ENCODE peak calls at places on chromosomes 13 and 19, in five cellular contexts. One of them, this sample, is unnamed.

GRCh38 chr13:23889598-23890224 is 511 bp upstream of the MIPEP start:
- DNase-seq in K562: no peak
- DNase-seq in HCT116: no peak
- DNase-seq in H1: no peak
- DNase-seq in GM12878: no peak
- DNase-seq in this sample: no peak

GRCh38 chr13:20359335-20359734 is 127.2 kb upstream of the GJB6 start:
- DNase-seq in K562: no peak
- DNase-seq in HCT116: peak
- DNase-seq in H1: no peak
- DNase-seq in GM12878: no peak
- DNase-seq in this sample: no peak

GRCh38 chr13:27228131-27228530 is 23.2 kb upstream of the RPL21 start:
- DNase-seq in K562: no peak
- DNase-seq in HCT116: no peak
- DNase-seq in H1: no peak
- DNase-seq in GM12878: no peak
- DNase-seq in this sample: no peak

GRCh38 chr13:104593693-104594092 is 1527.5 kb upstream of the SLC10A2 start:
- DNase-seq in K562: no peak
- DNase-seq in HCT116: no peak
- DNase-seq in H1: no peak
- DNase-seq in GM12878: no peak
- DNase-seq in this sample: no peak

GRCh38 chr13:47087841-47088240 is 191.0 kb upstream of the HTR2A start:
- DNase-seq in K562: no peak
- DNase-seq in HCT116: no peak
- DNase-seq in H1: no peak
- DNase-seq in GM12878: no peak
- DNase-seq in this sample: no peak

GRCh38 chr13:23534090-23534489 is 36.1 kb upstream of the TNFRSF19 start:
- DNase-seq in K562: no peak
- DNase-seq in HCT116: no peak
- DNase-seq in H1: no peak
- DNase-seq in GM12878: no peak
- DNase-seq in this sample: no peak

GRCh38 chr13:101341464-101341863 is 74.8 kb downstream of the NALCN start:
- DNase-seq in K562: no peak
- DNase-seq in HCT116: no peak
- DNase-seq in H1: no peak
- DNase-seq in GM12878: no peak
- DNase-seq in this sample: no peak

GRCh38 chr19:58279925-58280316 is 1.2 kb downstream of the ZNF8 start:
- DNase-seq in K562: no peak
- DNase-seq in HCT116: no peak
- DNase-seq in H1: no peak
- DNase-seq in GM12878: no peak
- DNase-seq in this sample: no peak

GRCh38 chr19:5891938-5892771 is 11.4 kb downstream of the NDUFA11 start:
- DNase-seq in K562: peak
- DNase-seq in HCT116: no peak
- DNase-seq in H1: peak
- DNase-seq in GM12878: no peak
- DNase-seq in this sample: no peak

GRCh38 chr19:38526430-38526829 is 91.3 kb downstream of the MAP4K1 start:
- DNase-seq in K562: no peak
- DNase-seq in HCT116: no peak
- DNase-seq in H1: no peak
- DNase-seq in GM12878: no peak
- DNase-seq in this sample: no peak

GRCh38 chr19:7970716-7971448 is 27.4 kb upstream of the TIMM44 start:
- DNase-seq in K562: peak
- DNase-seq in HCT116: peak
- DNase-seq in H1: peak
- DNase-seq in GM12878: no peak
- DNase-seq in this sample: peak

GRCh38 chr13:46885018-46885417 is 11.8 kb downstream of the HTR2A start:
- DNase-seq in K562: no peak
- DNase-seq in HCT116: no peak
- DNase-seq in H1: no peak
- DNase-seq in GM12878: no peak
- DNase-seq in this sample: no peak

GRCh38 chr19:7973883-7974282 is 30.4 kb upstream of the TIMM44 start:
- DNase-seq in K562: no peak
- DNase-seq in HCT116: no peak
- DNase-seq in H1: no peak
- DNase-seq in GM12878: no peak
- DNase-seq in this sample: no peak

GRCh38 chr13:114148521-114148855 is 16.1 kb upstream of the RASA3 start:
- DNase-seq in K562: no peak
- DNase-seq in HCT116: no peak
- DNase-seq in H1: no peak
- DNase-seq in GM12878: peak
- DNase-seq in this sample: no peak

GRCh38 chr19:43430142-43430710 is 15.5 kb downstream of the TEX101 start:
- DNase-seq in K562: no peak
- DNase-seq in HCT116: no peak
- DNase-seq in H1: no peak
- DNase-seq in GM12878: no peak
- DNase-seq in this sample: no peak

GRCh38 chr19:55251296-55252081 is 7.3 kb downstream of the PPP6R1 start:
- DNase-seq in K562: no peak
- DNase-seq in HCT116: no peak
- DNase-seq in H1: no peak
- DNase-seq in GM12878: no peak
- DNase-seq in this sample: no peak

GRCh38 chr13:21826214-21827015 is 155.5 kb downstream of the FGF9 start:
- DNase-seq in K562: no peak
- DNase-seq in HCT116: no peak
- DNase-seq in H1: no peak
- DNase-seq in GM12878: no peak
- DNase-seq in this sample: no peak

GRCh38 chr19:1624458-1624857 is 19.2 kb upstream of the UQCR11 start:
- DNase-seq in K562: peak
- DNase-seq in HCT116: peak
- DNase-seq in H1: peak
- DNase-seq in GM12878: no peak
- DNase-seq in this sample: peak

GRCh38 chr19:7366701-7367420 is 18.1 kb downstream of the ARHGEF18 start:
- DNase-seq in K562: peak
- DNase-seq in HCT116: peak
- DNase-seq in H1: no peak
- DNase-seq in GM12878: no peak
- DNase-seq in this sample: peak

GRCh38 chr13:95641291-95641811 is 3.2 kb downstream of the DZIP1 start:
- DNase-seq in K562: no peak
- DNase-seq in HCT116: no peak
- DNase-seq in H1: peak
- DNase-seq in GM12878: no peak
- DNase-seq in this sample: no peak

GRCh38 chr13:23610187-23610576 is 40.0 kb downstream of the TNFRSF19 start:
- DNase-seq in K562: no peak
- DNase-seq in HCT116: no peak
- DNase-seq in H1: no peak
- DNase-seq in GM12878: no peak
- DNase-seq in this sample: no peak

GRCh38 chr13:111093136-111093535 is 22.0 kb upstream of the ARHGEF7 start:
- DNase-seq in K562: no peak
- DNase-seq in HCT116: no peak
- DNase-seq in H1: no peak
- DNase-seq in GM12878: no peak
- DNase-seq in this sample: no peak

GRCh38 chr19:41845051-41845590 is 279 bp downstream of the DMRTC2 start:
- DNase-seq in K562: no peak
- DNase-seq in HCT116: no peak
- DNase-seq in H1: no peak
- DNase-seq in GM12878: no peak
- DNase-seq in this sample: peak

GRCh38 chr13:28753946-28754345 is 35.2 kb upstream of the SLC46A3 start:
- DNase-seq in K562: no peak
- DNase-seq in HCT116: no peak
- DNase-seq in H1: peak
- DNase-seq in GM12878: no peak
- DNase-seq in this sample: no peak

GRCh38 chr13:26721251-26721939 is 39.2 kb downstream of the GPR12 start:
- DNase-seq in K562: no peak
- DNase-seq in HCT116: no peak
- DNase-seq in H1: no peak
- DNase-seq in GM12878: no peak
- DNase-seq in this sample: no peak

GRCh38 chr19:18470153-18470552 is 32.2 kb upstream of the ISYNA1 start:
- DNase-seq in K562: peak
- DNase-seq in HCT116: no peak
- DNase-seq in H1: peak
- DNase-seq in GM12878: no peak
- DNase-seq in this sample: no peak

GRCh38 chr13:99237981-99238662 is 20.1 kb downstream of the GPR18 start:
- DNase-seq in K562: no peak
- DNase-seq in HCT116: no peak
- DNase-seq in H1: no peak
- DNase-seq in GM12878: no peak
- DNase-seq in this sample: no peak
- TF ChIP-seq JUND in K562: no peak
- TF ChIP-seq JUND in HCT116: no peak
- TF ChIP-seq JUND in H1: no peak
- TF ChIP-seq JUND in GM12878: peak
- TF ChIP-seq JUND in this sample: no peak

GRCh38 chr13:78601886-78602560 is 1.3 kb downstream of the POU4F1 start:
- DNase-seq in K562: no peak
- DNase-seq in HCT116: no peak
- DNase-seq in H1: no peak
- DNase-seq in GM12878: no peak
- DNase-seq in this sample: no peak

GRCh38 chr13:78604782-78605611 is 1.6 kb upstream of the POU4F1 start:
- DNase-seq in K562: peak
- DNase-seq in HCT116: no peak
- DNase-seq in H1: peak
- DNase-seq in GM12878: no peak
- DNase-seq in this sample: no peak

GRCh38 chr13:78601124-78601885 is 2.0 kb downstream of the POU4F1 start:
- DNase-seq in K562: no peak
- DNase-seq in HCT116: no peak
- DNase-seq in H1: peak
- DNase-seq in GM12878: no peak
- DNase-seq in this sample: no peak

GRCh38 chr13:78602561-78603239 is 652 bp downstream of the POU4F1 start:
- DNase-seq in K562: peak
- DNase-seq in HCT116: no peak
- DNase-seq in H1: peak
- DNase-seq in GM12878: no peak
- DNase-seq in this sample: no peak

GRCh38 chr13:78603240-78603947 is at the start of gene POU4F1:
- DNase-seq in K562: peak
- DNase-seq in HCT116: no peak
- DNase-seq in H1: peak
- DNase-seq in GM12878: peak
- DNase-seq in this sample: no peak
- TF ChIP-seq JUND in K562: no peak
- TF ChIP-seq JUND in HCT116: no peak
- TF ChIP-seq JUND in H1: no peak
- TF ChIP-seq JUND in GM12878: no peak
- TF ChIP-seq JUND in this sample: no peak

GRCh38 chr19:34254552-34255432 is at the start of gene GARRE1:
- DNase-seq in K562: peak
- DNase-seq in HCT116: no peak
- DNase-seq in H1: peak
- DNase-seq in GM12878: no peak
- DNase-seq in this sample: peak
- TF ChIP-seq JUND in K562: no peak
- TF ChIP-seq JUND in HCT116: no peak
- TF ChIP-seq JUND in H1: no peak
- TF ChIP-seq JUND in GM12878: no peak
- TF ChIP-seq JUND in this sample: no peak

DNA sequence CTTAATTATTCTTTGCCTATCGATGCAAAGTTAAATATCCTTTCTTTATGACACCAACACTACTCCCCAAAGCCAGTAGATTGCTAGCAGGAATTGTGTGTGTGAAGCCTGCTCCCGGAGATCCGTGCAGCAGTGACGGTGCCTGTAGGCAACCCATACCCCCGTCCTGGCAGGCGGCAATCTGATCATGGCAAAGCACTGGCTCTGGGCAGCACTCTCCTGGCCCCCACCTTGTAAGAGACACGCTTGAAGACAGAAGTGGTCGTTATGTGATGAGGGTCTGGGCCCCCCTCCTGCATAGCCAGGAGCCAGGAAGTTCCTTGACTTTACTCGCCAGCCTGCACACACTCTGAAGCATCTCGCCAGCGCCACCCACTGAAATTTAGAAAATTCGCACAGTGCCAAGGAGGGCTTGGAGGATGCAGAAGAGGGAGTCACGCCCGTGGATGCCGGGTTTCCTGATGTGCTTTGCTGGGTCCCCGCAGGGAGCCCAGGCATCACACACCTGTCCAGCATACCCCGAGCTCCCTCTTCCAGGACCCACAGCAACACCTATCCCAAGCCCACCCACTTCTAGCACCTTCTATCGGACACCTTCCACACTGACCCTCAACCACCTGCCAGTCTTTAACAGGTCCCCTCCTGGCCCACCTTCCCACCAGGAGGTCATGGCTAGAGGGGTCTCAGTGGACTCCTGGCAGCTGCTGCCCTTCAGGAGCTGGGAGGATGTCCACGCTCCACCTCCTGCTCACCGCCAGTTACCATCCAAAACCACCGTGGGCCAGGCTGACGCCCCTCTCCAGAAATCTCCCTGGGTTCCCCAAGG is 54.5 kb downstream of the CEBPG start:
- DNase-seq in K562: no peak
- DNase-seq in HCT116: no peak
- DNase-seq in H1: no peak
- DNase-seq in GM12878: no peak
- DNase-seq in this sample: no peak
- TF ChIP-seq JUND in K562: no peak
- TF ChIP-seq JUND in HCT116: no peak
- TF ChIP-seq JUND in H1: no peak
- TF ChIP-seq JUND in GM12878: no peak
- TF ChIP-seq JUND in this sample: no peak

GRCh38 chr13:57846600-57847173 is 215.1 kb downstream of the PCDH17 start:
- DNase-seq in K562: no peak
- DNase-seq in HCT116: no peak
- DNase-seq in H1: no peak
- DNase-seq in GM12878: no peak
- DNase-seq in this sample: no peak
- TF ChIP-seq JUND in K562: no peak
- TF ChIP-seq JUND in HCT116: no peak
- TF ChIP-seq JUND in H1: no peak
- TF ChIP-seq JUND in GM12878: no peak
- TF ChIP-seq JUND in this sample: no peak

DNA sequence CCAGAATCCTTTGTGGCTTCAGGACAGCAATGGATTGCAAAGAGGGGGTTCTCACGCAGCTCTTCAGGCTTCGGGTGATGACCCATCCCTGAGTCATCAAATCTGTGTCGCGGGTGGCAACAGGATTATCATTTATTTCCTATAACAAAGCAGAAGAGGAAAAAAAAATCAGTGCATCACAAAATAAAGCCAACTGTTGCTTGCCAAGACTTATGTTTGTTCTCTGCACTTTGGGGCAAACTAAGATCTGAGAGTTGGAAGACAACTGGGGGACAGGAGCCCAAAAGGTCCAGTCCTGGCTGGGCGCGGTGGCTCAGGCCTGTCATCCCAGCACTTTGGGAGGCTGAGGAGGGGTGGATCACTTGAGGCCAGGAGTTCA is 6.4 kb downstream of the GNA15 start:
- DNase-seq in K562: peak
- DNase-seq in HCT116: peak
- DNase-seq in H1: no peak
- DNase-seq in GM12878: no peak
- DNase-seq in this sample: no peak
- TF ChIP-seq JUND in K562: no peak
- TF ChIP-seq JUND in HCT116: peak
- TF ChIP-seq JUND in H1: no peak
- TF ChIP-seq JUND in GM12878: no peak
- TF ChIP-seq JUND in this sample: no peak